ENCODE peak calls at places on chromosomes 4 and X, in five cellular contexts. H is posterior cingulate gyrus, J is globus pallidus, R is MV-4-11, N is mucosa of gallbladder. W is an unnamed sample.

GRCh38 chr4:184347251-184348239 is 126.8 kb downstream of the IRF2 start:
- DNase-seq in H (no peak), J (peak), R (peak), N (peak), W (peak)

GRCh38 chr4:128572778-128573241 is 236.7 kb upstream of the JADE1 start:
- DNase-seq in H (no peak), J (no peak), R (no peak), N (no peak), W (no peak)

GRCh38 chr4:77636902-77637301 is 31.3 kb downstream of the CXCL13 start:
- DNase-seq in H (no peak), J (no peak), R (no peak), N (peak), W (peak)

GRCh38 chr4:70023218-70023617 is 5.0 kb upstream of the HTN3 start:
- DNase-seq in H (no peak), J (no peak), R (no peak), N (no peak), W (no peak)

GRCh38 chr4:129342820-129343219 is 246.9 kb downstream of the C4orf33 start:
- DNase-seq in H (no peak), J (no peak), R (peak), N (no peak), W (peak)

GRCh38 chr4:180827610-180828009 is 1415.6 kb upstream of the TENM3 start:
- DNase-seq in H (no peak), J (no peak), R (no peak), N (no peak), W (no peak)

GRCh38 chr4:8647626-8648025 is 55.1 kb downstream of the CPZ start:
- DNase-seq in H (no peak), J (no peak), R (no peak), N (no peak), W (no peak)

GRCh38 chr4:139301821-139302611 is at the start of gene NDUFC1:
- DNase-seq in H (no peak), J (peak), R (peak), N (peak), W (peak)

GRCh38 chrX:74656079-74656745 is 41.8 kb upstream of the RLIM start:
- DNase-seq in H (no peak), J (no peak), R (no peak), N (no peak), W (peak)

GRCh38 chr4:6694177-6694901 is 661 bp downstream of the S100P start:
- DNase-seq in H (no peak), J (no peak), R (no peak), N (no peak), W (no peak)

GRCh38 chr4:7630559-7631287 is 196.0 kb upstream of the PSAPL1 start:
- DNase-seq in H (peak), J (no peak), R (no peak), N (peak), W (peak)

GRCh38 chr4:81326581-81326980 is 111.6 kb upstream of the PRKG2 start:
- DNase-seq in H (no peak), J (no peak), R (no peak), N (no peak), W (no peak)

GRCh38 chrX:86171366-86171765 is 23.1 kb downstream of the DACH2 start:
- DNase-seq in H (no peak), J (no peak), R (no peak), N (no peak), W (peak)

GRCh38 chrX:133402042-133402453 is 13.2 kb downstream of the GPC4 start:
- DNase-seq in H (no peak), J (no peak), R (no peak), N (no peak), W (no peak)

W was measured in EH.